ENCODE peak calls at places on chromosomes 7 and 10, in nine cellular contexts. O, V, G, P, C, L, J, N and F are unnamed samples.

GRCh38 chr10:71040890-71041590 is 152.7 kb upstream of the PCBD1 start:
- DNase-seq in N (no peak), V (no peak), O (no peak), J (no peak), G (no peak), C (no peak), P (no peak), L (no peak), F (no peak)

GRCh38 chr7:134865001-134865845 is 85.8 kb downstream of the CALD1 start:
- DNase-seq in L (no peak), J (no peak), O (no peak), C (no peak), N (no peak), P (peak), G (no peak), V (peak), F (no peak)

GRCh38 chr10:78634835-78635234 is 433.9 kb upstream of the ZMIZ1 start:
- DNase-seq in O (no peak), G (no peak), P (no peak), C (peak), J (no peak), L (no peak), V (no peak), N (no peak), F (no peak)

GRCh38 chr7:11243739-11244138 is 270.1 kb downstream of the PHF14 start:
- DNase-seq in N (no peak), L (no peak), J (no peak), G (no peak), V (no peak), O (no peak), C (no peak), P (no peak), F (no peak)

GRCh38 chr7:133678137-133678814 is 425.4 kb downstream of the EXOC4 start:
- DNase-seq in L (no peak), J (no peak), C (no peak), O (no peak), V (no peak), N (no peak), P (no peak), G (no peak), F (no peak)

GRCh38 chr7:22296916-22297315 is 60.0 kb downstream of the RAPGEF5 start:
- DNase-seq in N (no peak), C (no peak), J (no peak), P (no peak), G (no peak), L (no peak), V (no peak), O (no peak), F (no peak)

GRCh38 chr10:79242620-79243152 is 104.6 kb upstream of the PPIF start:
- DNase-seq in J (peak), N (peak), G (peak), L (peak), V (peak), P (peak), O (peak), C (peak), F (peak)

GRCh38 chr10:6621536-6621935 is 41.5 kb upstream of the PRKCQ start:
- DNase-seq in J (no peak), N (no peak), G (no peak), O (no peak), V (no peak), P (peak), C (peak), L (no peak), F (no peak)

GRCh38 chr7:131562941-131563340 is 6.5 kb upstream of the PODXL start:
- DNase-seq in L (no peak), N (no peak), O (no peak), V (no peak), C (no peak), G (no peak), P (no peak), J (no peak), F (no peak)

GRCh38 chr7:40880581-40880980 is 745.8 kb downstream of the SUGCT start:
- DNase-seq in V (no peak), J (no peak), L (no peak), N (no peak), O (no peak), C (no peak), P (peak), G (no peak), F (no peak)

GRCh38 chr7:92621641-92622429 is 31.6 kb upstream of the FAM133B start:
- DNase-seq in O (no peak), G (no peak), C (no peak), J (no peak), V (no peak), P (peak), N (no peak), L (no peak), F (no peak)

GRCh38 chr10:120688928-120689327 is 162.2 kb upstream of the WDR11 start:
- DNase-seq in L (no peak), O (peak), V (no peak), J (no peak), C (no peak), P (no peak), G (no peak), N (no peak), F (no peak)

GRCh38 chr10:46520941-46521340 is 35.5 kb downstream of the GPRIN2 start:
- DNase-seq in G (no peak), P (no peak), N (peak), O (no peak), V (no peak), L (peak), C (no peak), J (no peak), F (no peak)

GRCh38 chr7:144487906-144488305 is 84.4 kb upstream of the NOBOX start:
- DNase-seq in L (no peak), P (no peak), N (no peak), C (no peak), J (no peak), O (no peak), G (no peak), V (no peak), F (no peak)

GRCh38 chr10:35448687-35449662 is 112.7 kb downstream of the CCNY start:
- DNase-seq in G (no peak), J (no peak), L (no peak), C (no peak), O (no peak), V (no peak), N (no peak), P (no peak), F (no peak)

GRCh38 chr7:101814996-101815825 is 2.2 kb upstream of the CUX1 start:
- DNase-seq in V (peak), P (peak), C (peak), O (peak), G (peak), L (peak), J (peak), N (peak), F (peak)

GRCh38 chr7:39700165-39700564 is 76.8 kb downstream of the RALA start:
- DNase-seq in C (no peak), V (no peak), G (no peak), L (no peak), J (no peak), O (no peak), P (no peak), N (no peak), F (no peak)

GRCh38 chr10:123200510-123200909 is 46.3 kb downstream of the BUB3 start:
- DNase-seq in P (no peak), O (no peak), C (no peak), N (no peak), L (no peak), G (no peak), J (no peak), V (no peak), F (no peak)
- TF ChIP-seq CTCF in P (no peak), O (no peak), C (no peak), N (no peak), L (no peak), G (no peak), J (no peak), V (no peak), F (no peak)

DNA sequence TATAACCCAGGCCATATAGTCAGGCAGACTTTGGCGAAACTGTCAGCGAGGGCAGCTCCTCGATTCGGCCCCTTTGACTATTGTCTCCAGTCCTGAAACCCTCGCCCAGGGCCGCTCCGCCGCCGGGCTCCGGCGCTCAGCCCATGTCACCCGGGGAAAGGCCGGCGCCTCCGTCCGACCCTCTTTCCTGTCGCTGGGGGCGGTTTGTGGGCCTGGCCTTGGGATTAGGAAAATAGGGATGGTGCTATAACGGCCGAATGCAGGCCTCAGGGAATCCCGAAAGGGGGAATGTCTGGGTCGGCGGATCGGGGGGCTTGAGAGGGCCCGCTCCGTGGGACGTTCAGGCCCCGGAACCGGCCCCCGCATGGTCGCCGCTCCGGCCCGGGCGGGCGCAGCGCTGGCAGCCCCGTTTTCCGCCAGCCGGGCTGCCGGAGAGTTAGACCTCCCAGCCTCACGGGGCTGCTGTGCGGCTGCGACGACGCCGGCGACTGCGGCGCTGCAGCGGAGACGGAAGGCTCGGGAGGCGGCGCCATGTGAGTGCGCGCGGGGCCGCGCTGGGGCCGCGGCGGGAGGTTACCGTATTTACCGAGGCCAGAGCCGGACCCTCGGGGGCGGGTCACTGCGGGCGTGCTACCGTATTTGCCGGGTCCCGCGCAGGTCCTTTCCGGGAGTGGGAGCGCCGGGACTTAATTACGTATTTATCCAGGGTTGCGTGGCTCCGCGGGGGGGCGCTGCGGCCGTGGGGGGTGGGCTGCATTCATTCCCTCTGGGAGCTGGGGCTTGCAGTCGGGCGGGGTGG is 25.9 kb downstream of the ZNF775 start:
- DNase-seq in C (peak), L (peak), J (peak), P (peak), N (peak), V (peak), G (peak), O (peak), F (peak)
- TF ChIP-seq CTCF in C (peak), L (no peak), J (no peak), P (no peak), N (no peak), V (peak), G (peak), O (peak), F (peak)

GRCh38 chr7:30027915-30028748 is at the start of gene PLEKHA8:
- DNase-seq in N (peak), G (peak), L (peak), V (peak), O (peak), P (peak), J (peak), C (peak), F (peak)
- TF ChIP-seq CTCF in N (no peak), G (no peak), L (no peak), V (no peak), O (no peak), P (no peak), J (no peak), C (no peak), F (no peak)

GRCh38 chr7:151856098-151856497 is 20.8 kb downstream of the PRKAG2 start:
- DNase-seq in N (no peak), J (no peak), G (no peak), P (no peak), O (no peak), C (no peak), L (peak), V (no peak), F (no peak)
- TF ChIP-seq CTCF in N (no peak), J (no peak), G (peak), P (no peak), O (no peak), C (no peak), L (no peak), V (no peak), F (no peak)

GRCh38 chr10:73263948-73264347 is 11.5 kb upstream of the MRPS16 start:
- DNase-seq in P (peak), L (no peak), C (peak), J (no peak), V (no peak), N (no peak), G (no peak), O (no peak), F (no peak)
- TF ChIP-seq CTCF in P (peak), L (peak), C (peak), J (no peak), V (peak), N (peak), G (peak), O (peak), F (peak)

GRCh38 chr7:3965794-3966395 is 664.8 kb downstream of the SDK1 start:
- DNase-seq in O (no peak), N (no peak), J (no peak), G (no peak), L (no peak), V (no peak), P (no peak), C (no peak), F (no peak)
- TF ChIP-seq CTCF in O (no peak), N (no peak), J (no peak), G (no peak), L (no peak), V (no peak), P (no peak), C (no peak), F (no peak)

GRCh38 chr7:105760549-105761447 is 115.6 kb downstream of the ATXN7L1 start:
- DNase-seq in V (no peak), N (no peak), O (no peak), P (peak), L (no peak), G (no peak), J (no peak), C (no peak), F (peak)
- TF ChIP-seq CTCF in V (no peak), N (no peak), O (no peak), P (no peak), L (peak), G (peak), J (no peak), C (no peak), F (peak)

DNA sequence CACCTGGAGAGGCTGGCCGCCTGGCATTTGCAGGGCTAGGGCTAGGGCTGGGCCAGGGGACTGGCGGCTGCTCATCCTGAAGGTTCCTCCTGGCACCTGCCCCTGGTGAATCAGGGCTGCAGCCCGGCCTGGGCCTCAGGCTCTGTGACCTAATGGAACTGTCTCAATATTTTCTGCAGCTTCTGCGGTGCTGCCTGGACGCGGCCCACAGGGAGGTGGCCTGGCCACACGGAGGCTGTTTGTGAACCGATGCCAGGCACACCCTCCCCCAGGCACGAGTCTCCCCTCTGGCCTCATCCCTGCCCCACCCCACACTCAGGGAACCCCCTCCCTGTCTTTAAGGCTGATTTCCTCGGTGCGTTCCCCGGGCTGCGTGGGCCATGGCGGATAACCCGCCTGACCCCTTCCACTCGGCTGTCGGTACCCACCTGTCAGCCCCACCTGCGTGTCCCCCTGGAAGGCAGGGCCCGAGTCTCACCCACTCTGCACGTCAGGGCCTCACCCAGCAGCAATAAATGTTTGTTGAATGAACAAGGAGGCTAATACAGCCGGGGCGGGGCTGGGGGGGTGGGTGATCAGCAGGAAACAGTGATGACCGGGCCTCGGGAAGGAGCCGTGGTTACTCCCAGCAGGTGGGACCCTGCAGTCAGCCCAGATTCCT is 54.5 kb upstream of the DNAJB6 start:
- DNase-seq in V (no peak), J (no peak), G (no peak), C (peak), N (no peak), O (no peak), L (no peak), P (no peak), F (no peak)
- TF ChIP-seq CTCF in V (no peak), J (no peak), G (no peak), C (no peak), N (no peak), O (no peak), L (no peak), P (no peak), F (no peak)